ENCODE peak calls at places on chromosomes 1 and 21, in seven cellular contexts. One of them, this sample, is unnamed.

GRCh38 chr21:26177741-26178452 is 7.3 kb upstream of the APP start:
- DNase-seq in colonic mucosa: no peak
- DNase-seq in CD4-positive, alpha-beta T cell: no peak
- DNase-seq in neural progenitor cell: no peak
- DNase-seq in HL-60: no peak
- DNase-seq in Panc1: no peak
- DNase-seq in MM.1S: no peak
- DNase-seq in this sample: no peak

GRCh38 chr1:58782308-58783089 is 1.3 kb downstream of the JUN start:
- DNase-seq in colonic mucosa: peak; percentile 61
- DNase-seq in MM.1S: peak; percentile 55
- DNase-seq in Panc1: no peak
- DNase-seq in CD4-positive, alpha-beta T cell: peak; percentile 52
- DNase-seq in HL-60: peak; percentile 79
- DNase-seq in neural progenitor cell: peak; percentile 75
- DNase-seq in this sample: no peak

GRCh38 chr1:10853701-10854100 is 57.3 kb upstream of the CASZ1 start:
- DNase-seq in Panc1: no peak
- DNase-seq in MM.1S: no peak
- DNase-seq in HL-60: no peak
- DNase-seq in colonic mucosa: no peak
- DNase-seq in neural progenitor cell: no peak
- DNase-seq in CD4-positive, alpha-beta T cell: no peak
- DNase-seq in this sample: no peak

GRCh38 chr1:244163861-244164562 is 112.9 kb downstream of the ZBTB18 start:
- DNase-seq in CD4-positive, alpha-beta T cell: no peak
- DNase-seq in neural progenitor cell: no peak
- DNase-seq in HL-60: no peak
- DNase-seq in MM.1S: no peak
- DNase-seq in Panc1: peak; percentile 50
- DNase-seq in colonic mucosa: no peak
- DNase-seq in this sample: peak; percentile 90

GRCh38 chr1:46530791-46531409 is 20.5 kb downstream of the KNCN start:
- DNase-seq in MM.1S: no peak
- DNase-seq in colonic mucosa: no peak
- DNase-seq in CD4-positive, alpha-beta T cell: no peak
- DNase-seq in neural progenitor cell: peak; percentile 42
- DNase-seq in Panc1: no peak
- DNase-seq in HL-60: no peak
- DNase-seq in this sample: no peak

GRCh38 chr1:167440776-167441175 is 77.6 kb downstream of the CD247 start:
- DNase-seq in MM.1S: no peak
- DNase-seq in colonic mucosa: peak; percentile 16
- DNase-seq in neural progenitor cell: no peak
- DNase-seq in CD4-positive, alpha-beta T cell: no peak
- DNase-seq in HL-60: no peak
- DNase-seq in Panc1: no peak
- DNase-seq in this sample: no peak

GRCh38 chr1:156806512-156807440 is 9.9 kb downstream of the SH2D2A start:
- DNase-seq in neural progenitor cell: no peak
- DNase-seq in colonic mucosa: no peak
- DNase-seq in MM.1S: no peak
- DNase-seq in CD4-positive, alpha-beta T cell: no peak
- DNase-seq in HL-60: no peak
- DNase-seq in Panc1: no peak
- DNase-seq in this sample: no peak

GRCh38 chr1:21317035-21317689 is 26.9 kb upstream of the ECE1 start:
- DNase-seq in MM.1S: no peak
- DNase-seq in HL-60: no peak
- DNase-seq in Panc1: no peak
- DNase-seq in neural progenitor cell: no peak
- DNase-seq in colonic mucosa: no peak
- DNase-seq in CD4-positive, alpha-beta T cell: no peak
- DNase-seq in this sample: no peak

GRCh38 chr1:198937231-198938031 is 298.6 kb downstream of the PTPRC start:
- DNase-seq in HL-60: peak; percentile 90
- DNase-seq in Panc1: peak; percentile 84
- DNase-seq in CD4-positive, alpha-beta T cell: peak; percentile 32
- DNase-seq in colonic mucosa: peak; percentile 47
- DNase-seq in MM.1S: peak; percentile 88
- DNase-seq in neural progenitor cell: peak; percentile 24
- DNase-seq in this sample: peak; percentile 98

GRCh38 chr1:72278461-72278860 is 3.9 kb downstream of the NEGR1 start:
- DNase-seq in colonic mucosa: no peak
- DNase-seq in CD4-positive, alpha-beta T cell: no peak
- DNase-seq in HL-60: no peak
- DNase-seq in neural progenitor cell: no peak
- DNase-seq in MM.1S: no peak
- DNase-seq in Panc1: no peak
- DNase-seq in this sample: no peak

GRCh38 chr21:15457962-15458361 is 271.8 kb upstream of the USP25 start:
- DNase-seq in MM.1S: no peak
- DNase-seq in HL-60: no peak
- DNase-seq in Panc1: no peak
- DNase-seq in neural progenitor cell: no peak
- DNase-seq in CD4-positive, alpha-beta T cell: no peak
- DNase-seq in colonic mucosa: no peak
- DNase-seq in this sample: no peak

GRCh38 chr1:222043444-222044292 is 301.8 kb upstream of the DUSP10 start:
- DNase-seq in CD4-positive, alpha-beta T cell: no peak
- DNase-seq in neural progenitor cell: peak; percentile 7
- DNase-seq in MM.1S: no peak
- DNase-seq in colonic mucosa: no peak
- DNase-seq in Panc1: no peak
- DNase-seq in HL-60: no peak
- DNase-seq in this sample: no peak
- H3K27ac ChIP-seq in CD4-positive, alpha-beta T cell: no peak overlapping the region
- H3K27ac ChIP-seq in neural progenitor cell: no peak overlapping the region
- H3K27ac ChIP-seq in MM.1S: no peak overlapping the region
- H3K27ac ChIP-seq in colonic mucosa: no peak overlapping the region
- H3K27ac ChIP-seq in Panc1: no peak overlapping the region
- H3K27ac ChIP-seq in HL-60: no peak overlapping the region
- H3K27ac ChIP-seq in this sample: no peak overlapping the region

DNA sequence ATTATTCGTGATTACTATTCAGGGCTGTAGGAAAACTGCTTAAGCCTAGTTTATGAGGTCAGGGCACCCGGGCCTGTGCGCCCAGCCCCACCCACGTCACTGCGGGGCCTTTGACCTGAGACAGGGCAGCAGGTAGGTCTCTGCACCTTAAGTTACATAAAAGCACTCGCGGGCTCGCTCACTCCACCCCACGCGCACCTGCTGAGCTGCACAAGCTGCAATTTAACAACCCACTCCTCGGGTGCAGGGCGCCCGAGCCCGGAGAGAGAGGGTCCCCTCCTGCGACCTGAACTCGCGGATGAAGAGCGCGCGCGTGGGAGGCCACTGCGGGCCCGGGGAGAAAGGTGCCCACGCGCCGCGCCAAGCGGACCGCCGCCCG is 473 bp downstream of the ICMT start:
- DNase-seq in CD4-positive, alpha-beta T cell: no peak
- DNase-seq in neural progenitor cell: no peak
- DNase-seq in Panc1: no peak
- DNase-seq in colonic mucosa: peak; percentile 79
- DNase-seq in MM.1S: peak; percentile 24
- DNase-seq in HL-60: no peak
- DNase-seq in this sample: no peak
- TF ChIP-seq CTCF in CD4-positive, alpha-beta T cell: no peak
- TF ChIP-seq CTCF in neural progenitor cell: no peak
- TF ChIP-seq CTCF in Panc1: no peak
- TF ChIP-seq CTCF in colonic mucosa: no peak
- TF ChIP-seq CTCF in MM.1S: no peak
- TF ChIP-seq CTCF in HL-60: no peak
- TF ChIP-seq CTCF in this sample: no peak

GRCh38 chr1:151499355-151499754 is 11.8 kb upstream of the CGN start:
- DNase-seq in colonic mucosa: no peak
- DNase-seq in HL-60: no peak
- DNase-seq in neural progenitor cell: no peak
- DNase-seq in CD4-positive, alpha-beta T cell: no peak
- DNase-seq in Panc1: no peak
- DNase-seq in MM.1S: no peak
- DNase-seq in this sample: no peak
- H3K27ac ChIP-seq in colonic mucosa: peak overlapping the region; percentile 40
- H3K27ac ChIP-seq in HL-60: no peak overlapping the region
- H3K27ac ChIP-seq in neural progenitor cell: no peak overlapping the region
- H3K27ac ChIP-seq in CD4-positive, alpha-beta T cell: no peak overlapping the region
- H3K27ac ChIP-seq in Panc1: no peak overlapping the region
- H3K27ac ChIP-seq in MM.1S: no peak overlapping the region
- H3K27ac ChIP-seq in this sample: no peak overlapping the region

GRCh38 chr1:234545512-234546386 is 64.2 kb downstream of the IRF2BP2 start:
- DNase-seq in Panc1: no peak
- DNase-seq in neural progenitor cell: peak; percentile 49
- DNase-seq in MM.1S: no peak
- DNase-seq in colonic mucosa: no peak
- DNase-seq in CD4-positive, alpha-beta T cell: no peak
- DNase-seq in HL-60: no peak
- DNase-seq in this sample: no peak

GRCh38 chr1:234541281-234541975 is 62.4 kb upstream of the TARBP1 start:
- DNase-seq in colonic mucosa: no peak
- DNase-seq in HL-60: no peak
- DNase-seq in Panc1: no peak
- DNase-seq in CD4-positive, alpha-beta T cell: no peak
- DNase-seq in neural progenitor cell: no peak
- DNase-seq in MM.1S: no peak
- DNase-seq in this sample: peak; percentile 48

GRCh38 chr1:234542211-234542850 is 63.4 kb upstream of the TARBP1 start:
- DNase-seq in CD4-positive, alpha-beta T cell: no peak
- DNase-seq in Panc1: no peak
- DNase-seq in neural progenitor cell: no peak
- DNase-seq in MM.1S: no peak
- DNase-seq in colonic mucosa: no peak
- DNase-seq in HL-60: no peak
- DNase-seq in this sample: no peak

GRCh38 chr1:234544094-234544579 is 65.2 kb upstream of the TARBP1 start:
- DNase-seq in neural progenitor cell: no peak
- DNase-seq in MM.1S: no peak
- DNase-seq in colonic mucosa: peak; percentile 79
- DNase-seq in HL-60: no peak
- DNase-seq in Panc1: peak; percentile 92
- DNase-seq in CD4-positive, alpha-beta T cell: peak; percentile 68
- DNase-seq in this sample: peak; percentile 66

DNA sequence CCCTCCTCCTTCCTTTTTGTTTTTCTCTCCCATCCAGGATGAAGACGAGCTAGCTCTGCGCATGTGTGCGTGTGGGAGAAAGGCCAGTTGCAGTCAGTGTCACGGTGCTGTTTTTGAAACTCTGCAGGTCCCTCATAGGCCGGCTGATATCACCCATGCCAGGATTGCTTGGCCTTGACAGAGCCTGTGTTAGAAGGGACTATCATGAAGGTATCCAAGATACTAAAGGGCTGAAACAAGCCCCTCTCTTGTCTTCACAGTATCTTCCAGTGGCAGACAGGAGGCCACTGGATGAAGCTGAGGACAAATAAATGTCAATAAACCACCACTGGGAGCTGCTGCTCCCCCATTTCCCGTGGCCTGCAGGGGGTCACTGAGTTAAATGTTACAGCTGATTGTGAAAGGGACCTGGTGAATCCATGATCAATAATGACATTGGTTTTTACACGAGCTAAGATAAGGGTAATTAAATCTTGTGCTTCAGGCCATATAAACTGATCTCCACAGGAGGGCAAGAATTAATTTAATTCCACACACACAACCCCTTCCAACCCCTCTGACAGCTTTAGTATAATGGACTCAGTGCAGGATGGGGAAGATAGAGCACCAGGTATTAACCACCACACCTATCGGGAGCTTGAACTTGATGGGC is 64.6 kb upstream of the TARBP1 start:
- DNase-seq in HL-60: no peak
- DNase-seq in colonic mucosa: no peak
- DNase-seq in CD4-positive, alpha-beta T cell: no peak
- DNase-seq in neural progenitor cell: no peak
- DNase-seq in Panc1: no peak
- DNase-seq in MM.1S: no peak
- DNase-seq in this sample: no peak
- TF ChIP-seq CTCF in HL-60: no peak
- TF ChIP-seq CTCF in colonic mucosa: no peak
- TF ChIP-seq CTCF in CD4-positive, alpha-beta T cell: no peak
- TF ChIP-seq CTCF in neural progenitor cell: no peak
- TF ChIP-seq CTCF in Panc1: no peak
- TF ChIP-seq CTCF in MM.1S: no peak
- TF ChIP-seq CTCF in this sample: no peak

DNA sequence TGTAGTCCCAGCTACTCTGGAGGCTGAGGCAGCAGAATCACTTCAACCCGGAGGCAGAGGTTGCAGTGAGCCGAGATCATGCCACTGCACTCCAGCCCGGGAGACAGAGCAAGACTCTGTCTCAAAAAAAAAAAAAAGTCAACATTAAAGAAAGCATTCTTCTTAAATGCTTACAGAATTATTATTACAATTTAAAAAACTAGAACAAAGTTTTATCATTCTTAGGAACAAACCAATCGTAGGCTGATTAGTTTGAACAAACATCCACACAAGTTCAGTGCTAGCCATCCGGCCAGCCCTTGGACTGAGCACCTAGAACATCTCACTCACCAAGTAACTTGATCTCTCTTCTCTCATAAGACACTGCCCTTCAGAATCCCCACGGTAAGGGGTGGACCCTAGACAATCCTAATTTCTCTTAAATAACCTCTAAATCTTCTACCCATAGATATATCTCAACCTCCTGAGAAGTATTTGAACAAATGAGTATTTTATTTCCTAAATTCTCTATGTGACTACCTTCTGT is 16.0 kb downstream of the JAK1 start:
- DNase-seq in colonic mucosa: no peak
- DNase-seq in CD4-positive, alpha-beta T cell: no peak
- DNase-seq in HL-60: no peak
- DNase-seq in Panc1: no peak
- DNase-seq in neural progenitor cell: no peak
- DNase-seq in MM.1S: no peak
- DNase-seq in this sample: no peak
- H3K27ac ChIP-seq in colonic mucosa: no peak overlapping the region
- H3K27ac ChIP-seq in CD4-positive, alpha-beta T cell: no peak overlapping the region
- H3K27ac ChIP-seq in HL-60: no peak overlapping the region
- H3K27ac ChIP-seq in Panc1: peak overlapping the region; percentile 41
- H3K27ac ChIP-seq in neural progenitor cell: no peak overlapping the region
- H3K27ac ChIP-seq in MM.1S: no peak overlapping the region
- H3K27ac ChIP-seq in this sample: no peak overlapping the region

GRCh38 chr1:155227261-155228095 is 19.0 kb downstream of the MTX1 start:
- DNase-seq in HL-60: peak; percentile 99
- DNase-seq in Panc1: peak; percentile 95
- DNase-seq in MM.1S: peak; percentile 100
- DNase-seq in neural progenitor cell: peak; percentile 99
- DNase-seq in colonic mucosa: peak; percentile 99
- DNase-seq in CD4-positive, alpha-beta T cell: peak; percentile 98
- DNase-seq in this sample: peak; percentile 100
- TF ChIP-seq CTCF in HL-60: no peak
- TF ChIP-seq CTCF in Panc1: no peak
- TF ChIP-seq CTCF in MM.1S: no peak
- TF ChIP-seq CTCF in neural progenitor cell: peak; percentile 24
- TF ChIP-seq CTCF in colonic mucosa: no peak
- TF ChIP-seq CTCF in CD4-positive, alpha-beta T cell: no peak
- TF ChIP-seq CTCF in this sample: no peak

DNA sequence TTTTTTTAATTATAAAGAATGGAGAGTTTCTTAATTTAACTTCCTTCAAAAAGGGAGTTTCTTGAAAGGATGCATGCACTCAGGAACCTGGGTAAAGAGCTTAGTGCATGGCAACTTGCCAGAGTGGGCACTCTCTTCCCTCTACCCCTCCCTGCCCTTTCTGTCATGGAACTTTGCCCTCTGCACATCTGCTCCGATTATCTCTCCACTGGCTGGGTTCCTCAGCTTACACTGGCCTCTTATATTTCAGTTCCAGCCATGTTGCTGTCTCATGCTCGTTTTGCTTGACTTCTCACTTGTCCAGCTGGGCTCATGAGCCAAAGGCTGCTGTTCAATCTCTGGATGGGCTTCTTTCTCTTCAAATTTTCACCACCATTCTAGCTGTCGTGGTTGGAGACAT is 87.0 kb downstream of the NCAM2 start:
- DNase-seq in Panc1: no peak
- DNase-seq in MM.1S: no peak
- DNase-seq in HL-60: no peak
- DNase-seq in colonic mucosa: no peak
- DNase-seq in CD4-positive, alpha-beta T cell: no peak
- DNase-seq in neural progenitor cell: no peak
- DNase-seq in this sample: no peak
- H3K27ac ChIP-seq in Panc1: no peak overlapping the region
- H3K27ac ChIP-seq in MM.1S: no peak overlapping the region
- H3K27ac ChIP-seq in HL-60: no peak overlapping the region
- H3K27ac ChIP-seq in colonic mucosa: no peak overlapping the region
- H3K27ac ChIP-seq in CD4-positive, alpha-beta T cell: no peak overlapping the region
- H3K27ac ChIP-seq in neural progenitor cell: no peak overlapping the region
- H3K27ac ChIP-seq in this sample: no peak overlapping the region